ENCODE peak calls at places on chromosome 13, in ten cellular contexts. X, M, J, N, I, Y, S, A, P and F are unnamed samples.

GRCh38 chr13:90562388-90562787 is 785.1 kb upstream of the MIR17HG start:
- DNase-seq in Y (no peak), J (no peak), S (no peak), M (no peak), X (no peak), P (no peak), A (no peak), I (no peak), N (no peak), F (no peak)

GRCh38 chr13:44438234-44438579 is 64.6 kb downstream of the SERP2 start:
- DNase-seq in X (no peak), M (no peak), P (no peak), S (no peak), J (no peak), Y (no peak), A (no peak), N (no peak), I (no peak), F (no peak)

GRCh38 chr13:46119883-46120614 is 15.2 kb upstream of the CPB2 start:
- DNase-seq in I (no peak), X (no peak), J (peak), Y (no peak), P (no peak), M (no peak), N (no peak), A (peak), S (peak), F (no peak)

GRCh38 chr13:74987124-74987690 is 494.8 kb downstream of the TBC1D4 start:
- DNase-seq in J (no peak), Y (no peak), N (no peak), M (no peak), S (no peak), X (no peak), A (no peak), I (no peak), P (no peak), F (no peak)

GRCh38 chr13:113460064-113460555 is 6.8 kb upstream of the ADPRHL1 start:
- DNase-seq in P (no peak), A (no peak), M (no peak), I (no peak), Y (no peak), S (no peak), X (no peak), J (no peak), N (no peak), F (no peak)

GRCh38 chr13:110633776-110634175 is 18.4 kb downstream of the NAXD start:
- DNase-seq in N (no peak), M (no peak), J (no peak), A (no peak), P (no peak), X (no peak), Y (peak), I (no peak), S (no peak), F (no peak)

GRCh38 chr13:108769213-108770070 is 140.0 kb downstream of the MYO16 start:
- DNase-seq in I (no peak), J (no peak), N (no peak), Y (no peak), X (no peak), S (no peak), P (no peak), M (no peak), A (peak), F (no peak)

GRCh38 chr13:30796132-30796832 is 60.9 kb downstream of the ALOX5AP start:
- DNase-seq in M (no peak), I (no peak), P (no peak), X (no peak), A (peak), N (no peak), J (peak), S (peak), Y (no peak), F (no peak)

GRCh38 chr13:33639640-33640080 is 178.3 kb upstream of the RFC3 start:
- DNase-seq in X (no peak), Y (no peak), M (no peak), P (no peak), S (no peak), I (no peak), J (no peak), N (no peak), A (no peak), F (no peak)

GRCh38 chr13:101523732-101524131 is 71.3 kb downstream of the ITGBL1 start:
- DNase-seq in J (peak), X (no peak), I (no peak), Y (no peak), M (no peak), S (peak), P (no peak), A (peak), N (no peak), F (peak)

GRCh38 chr13:59601993-59602392 is 561.7 kb downstream of the DIAPH3 start:
- DNase-seq in N (no peak), X (no peak), Y (no peak), S (no peak), P (no peak), J (no peak), M (no peak), A (no peak), I (no peak), F (no peak)

GRCh38 chr13:59442946-59443345 is 720.8 kb downstream of the DIAPH3 start:
- DNase-seq in J (peak), Y (no peak), M (no peak), P (no peak), A (no peak), X (no peak), I (no peak), N (no peak), S (no peak), F (no peak)

GRCh38 chr13:30027569-30028455 is 177.4 kb upstream of the UBL3 start:
- DNase-seq in Y (no peak), J (peak), P (no peak), I (no peak), N (no peak), S (no peak), M (no peak), A (no peak), X (no peak), F (no peak)